ENCODE peak calls at places on chromosomes 11 and 22, in four cellular contexts. X, H, Z and N are unnamed samples.
A peak's percentile ranks its signal among the peaks of the same experiment; 100 is the strongest.

GRCh38 chr22:28075260-28075981 is 156.4 kb upstream of the PITPNB start:
- DNase-seq in H (no peak), Z (no peak), X (peak; percentile 14), N (no peak)

GRCh38 chr11:36019722-36020121 is 75.9 kb downstream of the LDLRAD3 start:
- DNase-seq in H (no peak), Z (no peak), X (peak; percentile 72), N (no peak)

GRCh38 chr11:84021291-84021690 is 735.1 kb upstream of the CCDC90B start:
- DNase-seq in Z (peak; percentile 23), H (no peak), X (no peak), N (no peak)

GRCh38 chr11:12206529-12206928 is 96.1 kb downstream of the MICAL2 start:
- DNase-seq in Z (no peak), X (no peak), H (no peak), N (no peak)

GRCh38 chr11:77669848-77670511 is 32.4 kb upstream of the CLNS1A start:
- DNase-seq in H (no peak), Z (no peak), X (no peak), N (no peak)

GRCh38 chr11:72824811-72825505 is 10.7 kb downstream of the ATG16L2 start:
- DNase-seq in H (no peak), Z (no peak), X (no peak), N (no peak)

GRCh38 chr11:910589-911030 is at the start of gene CHID1:
- DNase-seq in Z (peak; percentile 92), X (peak; percentile 96), H (peak; percentile 62), N (peak; percentile 90)

GRCh38 chr11:38718659-38719058 is 2120.6 kb upstream of the RAG2 start:
- DNase-seq in X (no peak), H (no peak), Z (peak; percentile 19), N (no peak)

GRCh38 chr11:130001491-130002351 is 914 bp downstream of the PRDM10 start:
- DNase-seq in X (peak; percentile 24), Z (peak; percentile 47), H (no peak), N (no peak)

GRCh38 chr22:19178065-19178658 is 374 bp downstream of the SLC25A1 start:
- DNase-seq in Z (peak; percentile 77), H (no peak), X (peak; percentile 19), N (peak; percentile 48)

GRCh38 chr22:48644108-48644507 is 1183.6 kb downstream of the BRD1 start:
- DNase-seq in X (no peak), H (peak; percentile 88), Z (peak; percentile 15), N (no peak)

GRCh38 chr22:36569999-36570398 is 41.0 kb upstream of the EIF3D start:
- DNase-seq in Z (peak; percentile 35), X (no peak), H (no peak), N (peak; percentile 50)

GRCh38 chr22:43777204-43777671 is 34.9 kb downstream of the EFCAB6 start:
- DNase-seq in H (no peak), Z (no peak), X (peak; percentile 36), N (peak; percentile 16)

GRCh38 chr11:31816467-31817053 is 5.4 kb upstream of the PAX6 start:
- DNase-seq in H (no peak), Z (no peak), X (no peak), N (no peak)

GRCh38 chr11:60953781-60954180 is 1.8 kb upstream of the SLC15A3 start:
- DNase-seq in H (no peak), Z (no peak), X (no peak), N (no peak)

GRCh38 chr11:59186130-59186594 is 14.2 kb downstream of the DTX4 start:
- DNase-seq in Z (no peak), X (peak; percentile 34), H (no peak), N (peak; percentile 53)

GRCh38 chr11:114188851-114189570 is 107.2 kb upstream of the NNMT start:
- DNase-seq in Z (peak; percentile 62), H (no peak), X (no peak), N (no peak)

GRCh38 chr11:102115557-102115956 is 5.3 kb downstream of the YAP1 start:
- DNase-seq in H (no peak), X (no peak), Z (peak; percentile 54), N (no peak)

GRCh38 chr11:113241190-113242051 is 73.0 kb upstream of the TTC12 start:
- DNase-seq in X (no peak), Z (no peak), H (no peak), N (no peak)

GRCh38 chr22:47837703-47838102 is 1075.3 kb downstream of the TBC1D22A start:
- DNase-seq in H (peak; percentile 14), Z (no peak), X (no peak), N (peak; percentile 26)

GRCh38 chr11:69234740-69235710 is 58.9 kb upstream of the MYEOV start:
- DNase-seq in Z (no peak), H (no peak), X (no peak), N (no peak)

GRCh38 chr11:46710821-46711269 is 8.2 kb upstream of the F2 start:
- DNase-seq in X (no peak), H (no peak), Z (no peak), N (no peak)

GRCh38 chr11:9972917-9973504 is 309.1 kb downstream of the SWAP70 start:
- DNase-seq in H (peak; percentile 27), Z (peak; percentile 38), X (peak; percentile 49), N (peak; percentile 25)

GRCh38 chr11:111021131-111021530 is 224.4 kb upstream of the POU2AF2 start:
- DNase-seq in H (no peak), Z (peak; percentile 11), X (no peak), N (no peak)